ENCODE peak calls at places on chromosome 16, in ten cellular contexts. X is GM23338, V is ascending aorta, Q is tibial nerve, A is A549, H is pancreas, M is OCI-LY7, P is stomach, K is uterus, R is lung. G is an unnamed sample. For H3K4me1, the result is how much of the 10 kb centered on the place peaks cover.

GRCh38 chr16:65154321-65154720 is 32.5 kb upstream of the CDH11 start:
- DNase-seq in M (no peak), Q (no peak), H (no peak), P (no peak), V (no peak), A (no peak), R (no peak), K (no peak), X (peak), G (no peak)

GRCh38 chr16:79061199-79061598 is 539.3 kb downstream of the MAF start:
- DNase-seq in K (no peak), H (no peak), V (no peak), P (no peak), Q (no peak), X (no peak), A (no peak), R (no peak), M (no peak), G (no peak)

GRCh38 chr16:65034915-65035314 is 86.9 kb downstream of the CDH11 start:
- DNase-seq in H (no peak), R (no peak), X (peak), A (no peak), V (no peak), Q (no peak), P (no peak), K (no peak), M (no peak), G (no peak)

GRCh38 chr16:3028716-3029319 is 5.0 kb downstream of the THOC6 start:
- DNase-seq in K (no peak), A (no peak), P (no peak), R (no peak), M (no peak), Q (no peak), H (peak), X (peak), V (no peak), G (no peak)

GRCh38 chr16:74556375-74556922 is 50.5 kb downstream of the GLG1 start:
- DNase-seq in Q (no peak), M (no peak), X (no peak), P (no peak), K (no peak), R (no peak), V (no peak), H (no peak), A (no peak), G (no peak)

GRCh38 chr16:82111944-82112343 is 58.1 kb downstream of the MPHOSPH6 start:
- DNase-seq in X (no peak), V (no peak), A (no peak), H (no peak), Q (no peak), P (no peak), K (no peak), R (no peak), M (no peak), G (no peak)

GRCh38 chr16:3873482-3874173 is 6.9 kb downstream of the CREBBP start:
- DNase-seq in A (no peak), X (no peak), V (no peak), H (no peak), K (no peak), Q (no peak), P (no peak), M (no peak), R (no peak), G (no peak)

GRCh38 chr16:70715860-70716357 is 30.1 kb upstream of the MTSS2 start:
- DNase-seq in M (no peak), H (no peak), K (no peak), Q (no peak), P (no peak), R (no peak), A (no peak), X (no peak), V (no peak), G (no peak)

GRCh38 chr16:27217256-27217655 is 13.9 kb downstream of the KDM8 start:
- DNase-seq in K (no peak), X (peak), H (no peak), P (no peak), V (no peak), R (no peak), Q (no peak), A (no peak), M (no peak), G (peak)

GRCh38 chr16:70433456-70434103 is 5.3 kb downstream of the ST3GAL2 start:
- DNase-seq in K (peak), A (peak), M (peak), Q (no peak), X (no peak), P (no peak), R (peak), V (peak), H (no peak), G (peak)

GRCh38 chr16:49748322-49748721 is 107.6 kb downstream of the ZNF423 start:
- DNase-seq in P (no peak), X (no peak), R (no peak), V (no peak), A (no peak), H (no peak), K (peak), Q (peak), M (no peak), G (no peak)

GRCh38 chr16:28149016-28149888 is 62.5 kb downstream of the XPO6 start:
- DNase-seq in A (no peak), X (no peak), H (no peak), V (no peak), M (no peak), P (no peak), R (no peak), Q (no peak), K (no peak), G (no peak)

GRCh38 chr16:77905356-77905920 is 116.9 kb upstream of the CLEC3A start:
- DNase-seq in V (no peak), P (no peak), Q (no peak), M (no peak), K (no peak), H (no peak), R (no peak), A (peak), X (no peak), G (no peak)

GRCh38 chr16:86549893-86550190 is 5.2 kb downstream of the MTHFSD start:
- DNase-seq in M (no peak), V (no peak), P (no peak), Q (no peak), A (no peak), H (no peak), K (no peak), R (no peak), X (no peak), G (no peak)

GRCh38 chr16:19728636-19728965 is 10.5 kb downstream of the IQCK start:
- DNase-seq in M (no peak), K (no peak), H (no peak), A (no peak), Q (no peak), X (no peak), R (no peak), V (no peak), P (no peak), G (no peak)

GRCh38 chr16:50684823-50685455 is 3.8 kb upstream of the SNX20 start:
- DNase-seq in Q (no peak), X (no peak), V (no peak), K (no peak), R (no peak), A (no peak), H (no peak), P (no peak), M (no peak), G (no peak)

GRCh38 chr16:71249399-71249798 is 18.9 kb upstream of the HYDIN start:
- DNase-seq in H (no peak), A (no peak), X (peak), Q (no peak), M (no peak), P (no peak), R (no peak), K (no peak), V (no peak), G (no peak)

GRCh38 chr16:85267414-85267945 is 155.2 kb upstream of the CIBAR2 start:
- DNase-seq in H (no peak), A (no peak), R (no peak), K (no peak), Q (no peak), M (no peak), X (no peak), V (no peak), P (no peak), G (no peak)

GRCh38 chr16:9499921-9500593 is 408.6 kb downstream of the HAPSTR1 start:
- DNase-seq in Q (no peak), P (no peak), M (no peak), R (peak), V (no peak), X (peak), K (no peak), A (no peak), H (no peak), G (no peak)

GRCh38 chr16:17303101-17303500 is 167.7 kb downstream of the XYLT1 start:
- DNase-seq in V (no peak), M (peak), H (no peak), R (no peak), Q (no peak), K (no peak), P (peak), X (no peak), A (no peak), G (no peak)

GRCh38 chr16:31064882-31065461 is 9.1 kb downstream of the ZNF668 start:
- DNase-seq in X (no peak), A (peak), R (peak), M (no peak), K (peak), P (no peak), Q (peak), V (peak), H (no peak), G (peak)

GRCh38 chr16:50611995-50612848 is 64.0 kb downstream of the NKD1 start:
- DNase-seq in V (no peak), K (no peak), A (no peak), Q (no peak), H (no peak), M (no peak), P (no peak), R (no peak), X (no peak), G (no peak)

GRCh38 chr16:23692190-23692837 is 13.6 kb downstream of the PLK1 start:
- DNase-seq in R (no peak), A (no peak), Q (no peak), K (no peak), V (no peak), X (no peak), P (no peak), H (no peak), M (no peak), G (no peak)

GRCh38 chr16:23690771-23691482 is 12.2 kb downstream of the PLK1 start:
- DNase-seq in H (no peak), Q (no peak), P (no peak), M (no peak), A (no peak), K (no peak), X (no peak), R (no peak), V (no peak), G (no peak)

GRCh38 chr16:23691483-23692189 is 12.9 kb downstream of the PLK1 start:
- DNase-seq in R (no peak), P (no peak), Q (no peak), H (no peak), A (peak), X (peak), V (no peak), M (no peak), K (no peak), G (no peak)

GRCh38 chr16:23695756-23696155 is 17.1 kb downstream of the PLK1 start:
- DNase-seq in V (no peak), Q (no peak), K (no peak), H (no peak), A (no peak), X (no peak), P (no peak), M (no peak), R (no peak), G (no peak)

DNA sequence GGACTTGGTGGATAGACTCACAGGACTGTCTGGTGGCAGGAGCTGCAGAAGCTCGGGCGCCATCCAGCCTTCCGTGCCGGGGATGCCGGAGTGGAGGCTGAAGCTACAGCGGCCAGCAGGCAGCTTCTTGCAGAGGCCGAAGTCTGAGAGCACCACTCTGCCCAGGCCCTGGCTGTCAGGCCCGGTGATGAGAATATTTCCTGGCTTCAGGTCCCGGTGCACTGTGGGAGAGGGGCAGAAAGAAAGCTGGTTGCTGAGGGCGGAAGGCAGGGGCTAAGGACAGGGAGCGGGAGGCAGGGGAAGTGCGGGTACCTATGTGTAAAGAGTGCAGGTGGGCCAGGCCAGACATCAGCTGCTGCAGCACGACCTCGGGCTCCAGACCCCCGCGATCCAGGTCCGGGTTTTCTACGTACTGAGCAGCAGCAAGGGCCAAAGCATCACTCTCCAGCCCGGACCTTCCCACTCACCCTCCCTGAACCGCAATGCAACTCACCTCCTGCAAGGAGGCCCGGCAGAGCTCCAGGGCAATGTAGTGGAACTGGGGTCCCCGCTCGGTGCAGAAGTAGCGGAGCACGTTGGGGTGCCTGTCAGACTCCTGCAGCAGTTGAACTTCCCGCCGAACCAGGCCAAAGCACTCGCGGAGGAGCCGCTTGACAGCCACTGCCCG is 16.2 kb downstream of the PLK1 start:
- DNase-seq in K (no peak), R (no peak), H (no peak), A (no peak), Q (no peak), P (no peak), X (peak), M (peak), V (no peak), G (no peak)
- H3K4me3 ChIP-seq in K (no peak), R (no peak), H (no peak), A (no peak), Q (peak), P (no peak), X (peak), M (peak), V (peak), G (peak)

GRCh38 chr16:55701442-55702319 is 45.9 kb downstream of the SLC6A2 start:
- DNase-seq in H (peak), R (peak), P (peak), M (peak), K (peak), X (peak), A (peak), Q (no peak), V (peak), G (peak)
- TF ChIP-seq CTCF in H (peak), R (no peak), P (no peak), M (peak), K (peak), X (peak), A (peak), Q (peak), V (peak), G (peak)

GRCh38 chr16:58499092-58499511 is 841 bp upstream of the NDRG4 start:
- DNase-seq in H (no peak), K (no peak), Q (no peak), P (no peak), A (no peak), M (no peak), R (no peak), V (no peak), X (no peak), G (no peak)
- H3K4me1 ChIP-seq in H (under half), K (under half), Q (under half), P (under half), A (under half), M (under half), R (under half), V (under half), X (under half), G (under half)

GRCh38 chr16:11734653-11735043 is 8.0 kb downstream of the TXNDC11 start:
- DNase-seq in A (no peak), H (no peak), M (no peak), P (no peak), R (no peak), Q (no peak), X (no peak), V (no peak), K (no peak), G (no peak)
- H3K4me3 ChIP-seq in A (no peak), H (no peak), M (peak), P (no peak), R (no peak), Q (no peak), X (no peak), V (no peak), K (no peak), G (no peak)

GRCh38 chr16:89293276-89294143 is 76.0 kb downstream of the ZNF778 start:
- DNase-seq in Q (no peak), X (peak), M (no peak), K (no peak), A (no peak), H (no peak), R (peak), V (no peak), P (peak), G (no peak)
- TF ChIP-seq CTCF in Q (no peak), X (peak), M (no peak), K (no peak), A (no peak), H (no peak), R (no peak), V (no peak), P (no peak), G (no peak)

GRCh38 chr16:15509593-15510520 is 75.5 kb downstream of the BMERB1 start:
- DNase-seq in R (no peak), M (no peak), A (peak), Q (no peak), H (no peak), K (no peak), P (no peak), V (no peak), X (peak), G (no peak)

GRCh38 chr16:15507959-15508336 is 73.6 kb downstream of the BMERB1 start:
- DNase-seq in H (no peak), R (no peak), A (no peak), X (no peak), M (no peak), K (no peak), P (no peak), Q (no peak), V (no peak), G (no peak)

GRCh38 chr16:15509051-15509592 is 74.7 kb downstream of the BMERB1 start:
- DNase-seq in X (peak), H (no peak), P (no peak), R (no peak), A (no peak), V (no peak), K (no peak), M (no peak), Q (no peak), G (no peak)

GRCh38 chr16:15506441-15506840 is 72.1 kb downstream of the BMERB1 start:
- DNase-seq in R (no peak), V (no peak), A (no peak), H (no peak), K (no peak), P (no peak), X (no peak), M (no peak), Q (no peak), G (no peak)

DNA sequence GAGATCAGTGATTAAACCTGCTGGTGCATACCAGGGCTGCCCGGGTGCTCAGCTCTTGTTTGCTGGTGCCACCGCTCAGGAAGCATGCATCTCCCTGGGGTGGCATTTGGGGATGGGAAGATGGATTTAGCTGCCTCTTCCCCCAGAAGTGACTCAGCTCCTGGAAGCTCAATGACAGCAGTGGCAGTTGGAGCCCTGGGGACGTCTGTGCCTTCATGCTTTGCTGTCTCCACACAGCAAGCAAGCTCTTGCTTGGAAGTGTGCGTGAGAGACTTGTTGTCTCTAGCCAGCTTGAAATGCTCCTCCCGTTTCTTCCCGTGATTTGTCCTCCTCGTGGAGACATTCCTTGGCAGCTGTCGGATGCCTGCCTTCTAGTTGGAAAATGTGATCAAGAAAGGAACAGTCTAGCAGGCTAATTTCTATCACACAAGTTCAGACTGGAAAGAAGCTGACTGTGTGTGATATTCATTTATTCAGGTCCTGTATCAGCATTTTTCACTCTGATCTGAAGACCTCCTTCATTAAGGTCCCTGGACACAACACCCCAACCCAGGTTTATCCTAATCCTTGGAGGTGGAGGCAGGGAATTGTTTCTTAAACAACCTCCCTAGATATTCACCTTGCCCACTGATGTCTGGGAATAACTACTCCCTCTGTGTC is 73.0 kb downstream of the BMERB1 start:
- DNase-seq in X (no peak), A (peak), H (no peak), K (no peak), V (peak), Q (no peak), P (no peak), R (no peak), M (no peak), G (peak)
- H3K4me1 ChIP-seq in X (under half), A (under half), H (under half), K (under half), V (under half), Q (under half), P (under half), R (under half), M (under half), G (under half)

GRCh38 chr16:36336-36984 is 16.9 kb downstream of the POLR3K start:
- DNase-seq in V (no peak), M (no peak), P (no peak), A (no peak), K (no peak), Q (no peak), H (no peak), R (no peak), X (peak), G (no peak)
- H3K4me3 ChIP-seq in V (no peak), M (no peak), P (no peak), A (no peak), K (no peak), Q (no peak), H (no peak), R (no peak), X (no peak), G (no peak)

DNA sequence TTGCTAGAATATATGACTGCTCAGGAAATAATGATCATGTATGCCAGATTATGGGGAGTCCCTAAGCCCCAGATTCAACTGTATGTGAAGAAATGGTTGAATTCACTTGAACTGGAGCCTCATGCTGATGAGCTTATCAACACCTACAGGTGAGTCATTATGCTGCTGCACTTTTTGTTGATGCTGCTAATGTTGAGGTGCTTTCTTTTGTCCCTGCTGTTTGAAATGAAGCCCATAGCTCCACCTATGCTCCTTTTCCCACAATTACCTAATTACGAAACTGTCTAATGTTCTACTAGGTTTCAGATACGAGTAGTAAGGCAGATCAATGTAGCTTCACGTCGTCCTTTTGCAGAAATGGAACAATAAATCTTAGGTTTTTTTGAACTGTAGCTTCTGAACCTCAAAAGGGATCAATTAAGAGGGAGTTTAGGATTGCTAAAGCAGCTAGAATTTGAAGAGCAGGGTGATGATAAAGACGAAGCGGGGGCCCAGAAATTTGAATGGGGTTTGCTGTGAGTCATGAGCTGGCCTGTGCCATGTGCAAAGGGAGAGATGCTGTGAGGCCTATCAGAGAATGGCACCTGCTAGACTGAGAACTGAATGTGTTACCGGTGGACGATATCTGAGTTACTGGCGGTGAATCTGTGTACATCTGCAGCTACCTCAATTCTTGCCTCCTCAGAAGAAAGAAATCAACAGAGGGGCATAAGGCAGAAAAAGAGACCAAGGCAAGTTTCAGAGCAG is 6.1 kb upstream of the UQCRC2 start:
- DNase-seq in H (no peak), K (no peak), M (no peak), X (no peak), P (no peak), V (no peak), A (no peak), Q (no peak), R (no peak), G (no peak)
- TF ChIP-seq CTCF in H (no peak), K (no peak), M (no peak), X (no peak), P (no peak), V (no peak), A (no peak), Q (no peak), R (no peak), G (no peak)

GRCh38 chr16:67922221-67922620 is 9.4 kb downstream of the CTRL start:
- DNase-seq in H (no peak), M (no peak), K (no peak), Q (no peak), A (no peak), P (no peak), R (no peak), X (no peak), V (no peak), G (no peak)
- H3K4me1 ChIP-seq in H (under half), M (under half), K (under half), Q (under half), A (under half), P (under half), R (under half), X (under half), V (under half), G (half or more)